ENCODE peak calls at places on chromosome 20, in four cellular contexts. One of them, this sample, is unnamed.

GRCh38 chr20:57397693-57398108 is 6.5 kb downstream of the RBM38 start:
- DNase-seq in GM12878: no peak
- DNase-seq in AG10803: no peak
- DNase-seq in lower lobe of right lung: peak; percentile 65
- DNase-seq in this sample: no peak

GRCh38 chr20:20448891-20449290 is 81.0 kb downstream of the INSM1 start:
- DNase-seq in GM12878: no peak
- DNase-seq in AG10803: no peak
- DNase-seq in lower lobe of right lung: no peak
- DNase-seq in this sample: no peak

GRCh38 chr20:49590163-49591017 is 22.5 kb upstream of the PTGIS start:
- DNase-seq in GM12878: no peak
- DNase-seq in AG10803: no peak
- DNase-seq in lower lobe of right lung: no peak
- DNase-seq in this sample: no peak

GRCh38 chr20:2701671-2702081 is 9.1 kb downstream of the EBF4 start:
- DNase-seq in GM12878: no peak
- DNase-seq in AG10803: no peak
- DNase-seq in lower lobe of right lung: no peak
- DNase-seq in this sample: no peak

GRCh38 chr20:60095456-60095855 is 137.2 kb downstream of the CDH26 start:
- DNase-seq in GM12878: no peak
- DNase-seq in AG10803: peak; percentile 26
- DNase-seq in lower lobe of right lung: no peak
- DNase-seq in this sample: no peak

GRCh38 chr20:50380697-50381040 is 129.5 kb upstream of the PTPN1 start:
- DNase-seq in GM12878: no peak
- DNase-seq in AG10803: peak; percentile 56
- DNase-seq in lower lobe of right lung: no peak
- DNase-seq in this sample: peak; percentile 51

GRCh38 chr20:35690265-35690664 is 8.9 kb downstream of the NFS1 start:
- DNase-seq in GM12878: no peak
- DNase-seq in AG10803: no peak
- DNase-seq in lower lobe of right lung: no peak
- DNase-seq in this sample: no peak

GRCh38 chr20:3805594-3806264 is 9.6 kb downstream of the CDC25B start:
- DNase-seq in GM12878: no peak
- DNase-seq in AG10803: peak; percentile 72
- DNase-seq in lower lobe of right lung: peak; percentile 20
- DNase-seq in this sample: peak; percentile 76

GRCh38 chr20:3980260-3981131 is 34.9 kb downstream of the RNF24 start:
- DNase-seq in GM12878: no peak
- DNase-seq in AG10803: peak; percentile 58
- DNase-seq in lower lobe of right lung: no peak
- DNase-seq in this sample: peak; percentile 27

GRCh38 chr20:32537657-32538525 is 47.2 kb downstream of the NOL4L start:
- DNase-seq in GM12878: no peak
- DNase-seq in AG10803: no peak
- DNase-seq in lower lobe of right lung: no peak
- DNase-seq in this sample: no peak

DNA sequence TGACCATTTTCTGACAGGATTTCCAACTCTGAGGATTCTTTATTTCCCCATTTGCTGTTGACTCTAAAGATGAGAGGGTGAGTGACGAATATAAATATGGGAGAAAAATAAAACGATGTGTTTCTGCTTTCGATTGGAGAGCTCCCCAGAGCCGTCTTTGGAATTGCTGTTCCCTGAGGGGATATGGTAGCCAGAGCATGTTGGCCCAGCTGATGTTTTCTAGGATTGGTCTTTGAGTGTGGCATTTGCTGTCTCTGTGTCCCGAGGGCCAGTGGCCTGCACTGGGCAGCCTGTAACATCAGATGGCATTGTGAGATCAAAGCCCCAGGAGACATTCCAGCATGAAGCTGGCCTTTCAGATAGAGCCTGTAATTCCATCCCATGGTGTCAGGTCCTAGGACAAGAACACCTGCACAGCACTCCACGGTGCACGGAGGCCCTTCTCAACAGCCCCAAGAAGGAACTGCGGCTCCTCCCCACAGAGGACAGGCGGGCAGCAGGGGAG is 26.7 kb downstream of the PKIG start:
- DNase-seq in GM12878: no peak
- DNase-seq in AG10803: no peak
- DNase-seq in lower lobe of right lung: no peak
- DNase-seq in this sample: no peak
- H3K4me3 ChIP-seq in GM12878: no peak overlapping the region
- H3K4me3 ChIP-seq in AG10803: no peak overlapping the region
- H3K4me3 ChIP-seq in lower lobe of right lung: no peak overlapping the region
- H3K4me3 ChIP-seq in this sample: no peak overlapping the region

GRCh38 chr20:62451970-62452369 is 23.8 kb downstream of the GATA5 start:
- DNase-seq in GM12878: no peak
- DNase-seq in AG10803: no peak
- DNase-seq in lower lobe of right lung: no peak
- DNase-seq in this sample: no peak

GRCh38 chr20:62451156-62451767 is 23.9 kb upstream of the RBBP8NL start:
- DNase-seq in GM12878: no peak
- DNase-seq in AG10803: no peak
- DNase-seq in lower lobe of right lung: no peak
- DNase-seq in this sample: no peak

GRCh38 chr20:62448038-62448437 is 20.7 kb upstream of the RBBP8NL start:
- DNase-seq in GM12878: no peak
- DNase-seq in AG10803: no peak
- DNase-seq in lower lobe of right lung: no peak
- DNase-seq in this sample: no peak

GRCh38 chr20:62448788-62449187 is 21.4 kb upstream of the RBBP8NL start:
- DNase-seq in GM12878: no peak
- DNase-seq in AG10803: no peak
- DNase-seq in lower lobe of right lung: no peak
- DNase-seq in this sample: no peak

GRCh38 chr20:62449951-62450815 is 22.8 kb upstream of the RBBP8NL start:
- DNase-seq in GM12878: no peak
- DNase-seq in AG10803: no peak
- DNase-seq in lower lobe of right lung: no peak
- DNase-seq in this sample: no peak
- TF ChIP-seq CTCF in GM12878: no peak
- TF ChIP-seq CTCF in AG10803: no peak
- TF ChIP-seq CTCF in lower lobe of right lung: no peak
- TF ChIP-seq CTCF in this sample: no peak

DNA sequence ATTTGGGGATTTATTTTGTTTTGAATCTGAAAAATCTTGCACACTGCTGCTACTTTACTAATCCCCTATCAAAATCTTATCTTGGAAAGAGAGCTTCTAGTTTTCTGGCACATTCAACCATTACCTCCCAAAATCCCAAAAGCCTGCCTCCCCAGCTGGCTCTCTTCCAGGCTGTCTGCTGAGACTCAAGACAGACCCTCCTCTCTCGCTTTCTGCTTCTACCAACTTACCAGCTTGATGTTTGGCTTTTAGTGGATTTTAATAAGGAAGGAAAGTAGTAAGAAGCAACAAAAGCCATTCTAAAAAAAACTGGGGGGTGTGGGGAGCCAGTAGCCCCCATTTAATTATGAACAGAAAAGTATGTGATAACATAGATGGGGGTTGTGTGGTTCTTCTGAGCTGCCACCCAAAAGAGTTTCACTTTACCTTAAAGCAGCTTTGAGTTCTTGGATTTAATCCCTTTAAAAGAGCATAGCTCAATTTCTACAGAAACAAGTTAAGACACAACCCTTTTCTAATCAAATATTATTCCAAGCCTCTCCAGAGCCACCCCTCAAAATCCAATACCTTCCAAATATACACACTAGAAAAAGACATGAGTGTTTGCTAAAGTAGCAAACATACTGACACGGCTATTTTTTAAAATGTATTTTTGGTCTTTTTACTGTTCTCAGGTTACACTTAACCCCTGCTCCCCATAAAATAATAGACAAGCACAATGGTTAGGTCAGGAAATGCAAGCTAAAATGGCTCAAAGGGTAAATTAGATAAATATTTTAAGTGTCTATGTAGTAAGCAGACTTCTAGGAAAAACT is 71.7 kb downstream of the ATP9A start:
- DNase-seq in GM12878: no peak
- DNase-seq in AG10803: no peak
- DNase-seq in lower lobe of right lung: no peak
- DNase-seq in this sample: no peak
- H3K4me3 ChIP-seq in GM12878: no peak overlapping the region
- H3K4me3 ChIP-seq in AG10803: no peak overlapping the region
- H3K4me3 ChIP-seq in lower lobe of right lung: peak overlapping the region; percentile 3
- H3K4me3 ChIP-seq in this sample: no peak overlapping the region

GRCh38 chr20:8755340-8756118 is 313.4 kb upstream of the PLCB4 start:
- DNase-seq in GM12878: no peak
- DNase-seq in AG10803: no peak
- DNase-seq in lower lobe of right lung: no peak
- DNase-seq in this sample: no peak

GRCh38 chr20:8756410-8756809 is 312.5 kb upstream of the PLCB4 start:
- DNase-seq in GM12878: no peak
- DNase-seq in AG10803: peak; percentile 84
- DNase-seq in lower lobe of right lung: no peak
- DNase-seq in this sample: peak; percentile 70

GRCh38 chr20:8757146-8757545 is 311.7 kb upstream of the PLCB4 start:
- DNase-seq in GM12878: no peak
- DNase-seq in AG10803: peak; percentile 95
- DNase-seq in lower lobe of right lung: no peak
- DNase-seq in this sample: no peak
- TF ChIP-seq CTCF in GM12878: no peak
- TF ChIP-seq CTCF in AG10803: peak; percentile 37
- TF ChIP-seq CTCF in lower lobe of right lung: no peak
- TF ChIP-seq CTCF in this sample: no peak

This sample was measured in epithelial cell of esophagus.